ENCODE peak calls at places on chromosome 7, in five cellular contexts. One of them, this sample, is unnamed.

GRCh38 chr7:24703296-24703695 is 54.0 kb downstream of the GSDME start:
- DNase-seq in prostate gland: no peak
- DNase-seq in foreskin fibroblast: no peak
- DNase-seq in OCI-LY7: no peak
- DNase-seq in colonic mucosa: no peak
- DNase-seq in this sample: no peak

GRCh38 chr7:84647797-84648762 is 453.5 kb upstream of the SEMA3A start:
- DNase-seq in foreskin fibroblast: peak; percentile 76
- DNase-seq in colonic mucosa: no peak
- DNase-seq in OCI-LY7: no peak
- DNase-seq in prostate gland: no peak
- DNase-seq in this sample: no peak

GRCh38 chr7:32036557-32036956 is 33.6 kb downstream of the PDE1C start:
- DNase-seq in foreskin fibroblast: no peak
- DNase-seq in colonic mucosa: no peak
- DNase-seq in OCI-LY7: no peak
- DNase-seq in prostate gland: no peak
- DNase-seq in this sample: no peak

GRCh38 chr7:48158404-48158803 is 12.9 kb upstream of the ABCA13 start:
- DNase-seq in colonic mucosa: no peak
- DNase-seq in prostate gland: no peak
- DNase-seq in OCI-LY7: no peak
- DNase-seq in foreskin fibroblast: no peak
- DNase-seq in this sample: no peak

GRCh38 chr7:35758421-35758820 is 42.4 kb upstream of the SEPTIN7 start:
- DNase-seq in prostate gland: no peak
- DNase-seq in foreskin fibroblast: no peak
- DNase-seq in colonic mucosa: no peak
- DNase-seq in OCI-LY7: peak; percentile 11
- DNase-seq in this sample: no peak

GRCh38 chr7:42254217-42254616 is 17.2 kb upstream of the GLI3 start:
- DNase-seq in OCI-LY7: no peak
- DNase-seq in colonic mucosa: no peak
- DNase-seq in foreskin fibroblast: peak; percentile 81
- DNase-seq in prostate gland: no peak
- DNase-seq in this sample: no peak

GRCh38 chr7:3034591-3035150 is 9.0 kb downstream of the CARD11 start:
- DNase-seq in colonic mucosa: no peak
- DNase-seq in OCI-LY7: no peak
- DNase-seq in prostate gland: no peak
- DNase-seq in foreskin fibroblast: no peak
- DNase-seq in this sample: no peak

GRCh38 chr7:143979999-143980398 is 20.1 kb upstream of the OR6B1 start:
- DNase-seq in OCI-LY7: no peak
- DNase-seq in foreskin fibroblast: no peak
- DNase-seq in prostate gland: no peak
- DNase-seq in colonic mucosa: no peak
- DNase-seq in this sample: no peak

GRCh38 chr7:118846977-118847376 is 622.5 kb downstream of the ANKRD7 start:
- DNase-seq in colonic mucosa: no peak
- DNase-seq in prostate gland: no peak
- DNase-seq in foreskin fibroblast: no peak
- DNase-seq in OCI-LY7: no peak
- DNase-seq in this sample: no peak

GRCh38 chr7:149495785-149496641 is 1.6 kb downstream of the ZNF746 start:
- DNase-seq in colonic mucosa: peak; percentile 63
- DNase-seq in prostate gland: peak; percentile 50
- DNase-seq in OCI-LY7: no peak
- DNase-seq in foreskin fibroblast: peak; percentile 75
- DNase-seq in this sample: no peak

GRCh38 chr7:84193787-84194186 is 802 bp downstream of the SEMA3A start:
- DNase-seq in OCI-LY7: no peak
- DNase-seq in colonic mucosa: no peak
- DNase-seq in prostate gland: no peak
- DNase-seq in foreskin fibroblast: no peak
- DNase-seq in this sample: no peak

GRCh38 chr7:137325927-137326326 is 17.6 kb downstream of the PTN start:
- DNase-seq in prostate gland: no peak
- DNase-seq in foreskin fibroblast: peak; percentile 15
- DNase-seq in colonic mucosa: no peak
- DNase-seq in OCI-LY7: no peak
- DNase-seq in this sample: no peak

GRCh38 chr7:5217851-5218331 is 27.9 kb downstream of the WIPI2 start:
- DNase-seq in prostate gland: no peak
- DNase-seq in OCI-LY7: no peak
- DNase-seq in colonic mucosa: no peak
- DNase-seq in foreskin fibroblast: no peak
- DNase-seq in this sample: no peak

GRCh38 chr7:37187179-37187578 is 261.5 kb downstream of the ELMO1 start:
- DNase-seq in OCI-LY7: no peak
- DNase-seq in colonic mucosa: no peak
- DNase-seq in prostate gland: no peak
- DNase-seq in foreskin fibroblast: no peak
- DNase-seq in this sample: no peak

GRCh38 chr7:148104924-148105323 is 485.6 kb upstream of the C7orf33 start:
- DNase-seq in foreskin fibroblast: no peak
- DNase-seq in OCI-LY7: no peak
- DNase-seq in colonic mucosa: no peak
- DNase-seq in prostate gland: no peak
- DNase-seq in this sample: no peak

GRCh38 chr7:69739906-69740545 is 141.8 kb downstream of the AUTS2 start:
- DNase-seq in OCI-LY7: peak; percentile 35
- DNase-seq in foreskin fibroblast: no peak
- DNase-seq in colonic mucosa: no peak
- DNase-seq in prostate gland: no peak
- DNase-seq in this sample: peak; percentile 33

GRCh38 chr7:44637788-44638594 is 31.6 kb downstream of the OGDH start:
- DNase-seq in OCI-LY7: no peak
- DNase-seq in foreskin fibroblast: peak; percentile 93
- DNase-seq in colonic mucosa: peak; percentile 74
- DNase-seq in prostate gland: no peak
- DNase-seq in this sample: peak; percentile 88

GRCh38 chr7:135979674-135980660 is 2.8 kb upstream of the MTPN start:
- DNase-seq in prostate gland: no peak
- DNase-seq in colonic mucosa: no peak
- DNase-seq in foreskin fibroblast: peak; percentile 28
- DNase-seq in OCI-LY7: no peak
- DNase-seq in this sample: no peak

GRCh38 chr7:45915606-45916005 is 5.5 kb downstream of the IGFBP3 start:
- DNase-seq in colonic mucosa: no peak
- DNase-seq in prostate gland: no peak
- DNase-seq in OCI-LY7: no peak
- DNase-seq in foreskin fibroblast: peak; percentile 38
- DNase-seq in this sample: no peak

GRCh38 chr7:45917064-45917463 is 4.0 kb downstream of the IGFBP3 start:
- DNase-seq in foreskin fibroblast: no peak
- DNase-seq in colonic mucosa: no peak
- DNase-seq in OCI-LY7: no peak
- DNase-seq in prostate gland: no peak
- DNase-seq in this sample: no peak

GRCh38 chr7:45918556-45918955 is 2.5 kb downstream of the IGFBP3 start:
- DNase-seq in colonic mucosa: no peak
- DNase-seq in foreskin fibroblast: no peak
- DNase-seq in prostate gland: no peak
- DNase-seq in OCI-LY7: no peak
- DNase-seq in this sample: no peak

GRCh38 chr7:45919231-45919825 is 1.7 kb downstream of the IGFBP3 start:
- DNase-seq in OCI-LY7: no peak
- DNase-seq in prostate gland: no peak
- DNase-seq in colonic mucosa: no peak
- DNase-seq in foreskin fibroblast: no peak
- DNase-seq in this sample: no peak

GRCh38 chr7:45917658-45918057 is 3.4 kb downstream of the IGFBP3 start:
- DNase-seq in foreskin fibroblast: peak; percentile 50
- DNase-seq in OCI-LY7: peak; percentile 67
- DNase-seq in prostate gland: peak; percentile 70
- DNase-seq in colonic mucosa: peak; percentile 81
- DNase-seq in this sample: no peak
- H3K4me3 ChIP-seq in foreskin fibroblast: peak overlapping the region; percentile 55
- H3K4me3 ChIP-seq in OCI-LY7: no peak overlapping the region
- H3K4me3 ChIP-seq in prostate gland: no peak overlapping the region
- H3K4me3 ChIP-seq in colonic mucosa: no peak overlapping the region
- H3K4me3 ChIP-seq in this sample: no peak overlapping the region

GRCh38 chr7:90311185-90311584 is 9.9 kb downstream of the FAM237B start:
- DNase-seq in colonic mucosa: no peak
- DNase-seq in OCI-LY7: no peak
- DNase-seq in prostate gland: no peak
- DNase-seq in foreskin fibroblast: no peak
- DNase-seq in this sample: no peak

GRCh38 chr7:90313908-90314307 is 7.2 kb downstream of the FAM237B start:
- DNase-seq in colonic mucosa: no peak
- DNase-seq in OCI-LY7: no peak
- DNase-seq in foreskin fibroblast: no peak
- DNase-seq in prostate gland: no peak
- DNase-seq in this sample: no peak

GRCh38 chr7:90309872-90310271 is 11.2 kb downstream of the FAM237B start:
- DNase-seq in prostate gland: no peak
- DNase-seq in colonic mucosa: no peak
- DNase-seq in foreskin fibroblast: no peak
- DNase-seq in OCI-LY7: no peak
- DNase-seq in this sample: no peak

GRCh38 chr7:90312745-90313144 is 8.4 kb downstream of the FAM237B start:
- DNase-seq in foreskin fibroblast: peak; percentile 4
- DNase-seq in colonic mucosa: no peak
- DNase-seq in prostate gland: no peak
- DNase-seq in OCI-LY7: peak; percentile 14
- DNase-seq in this sample: no peak
- TF ChIP-seq CTCF in foreskin fibroblast: peak; percentile 37
- TF ChIP-seq CTCF in colonic mucosa: no peak
- TF ChIP-seq CTCF in prostate gland: peak; percentile 12
- TF ChIP-seq CTCF in OCI-LY7: peak; percentile 69
- TF ChIP-seq CTCF in this sample: peak; percentile 38

GRCh38 chr7:1664711-1665591 is 5.1 kb upstream of the ELFN1 start:
- DNase-seq in OCI-LY7: peak; percentile 35
- DNase-seq in colonic mucosa: peak; percentile 50
- DNase-seq in prostate gland: peak; percentile 39
- DNase-seq in foreskin fibroblast: peak; percentile 28
- DNase-seq in this sample: no peak

GRCh38 chr7:1665721-1666250 is 4.3 kb upstream of the ELFN1 start:
- DNase-seq in foreskin fibroblast: peak; percentile 20
- DNase-seq in OCI-LY7: no peak
- DNase-seq in colonic mucosa: no peak
- DNase-seq in prostate gland: no peak
- DNase-seq in this sample: no peak

GRCh38 chr7:1662767-1663166 is 7.3 kb upstream of the ELFN1 start:
- DNase-seq in prostate gland: no peak
- DNase-seq in OCI-LY7: no peak
- DNase-seq in foreskin fibroblast: no peak
- DNase-seq in colonic mucosa: no peak
- DNase-seq in this sample: no peak

GRCh38 chr7:1663243-1663642 is 6.8 kb upstream of the ELFN1 start:
- DNase-seq in prostate gland: no peak
- DNase-seq in foreskin fibroblast: no peak
- DNase-seq in OCI-LY7: no peak
- DNase-seq in colonic mucosa: no peak
- DNase-seq in this sample: no peak

DNA sequence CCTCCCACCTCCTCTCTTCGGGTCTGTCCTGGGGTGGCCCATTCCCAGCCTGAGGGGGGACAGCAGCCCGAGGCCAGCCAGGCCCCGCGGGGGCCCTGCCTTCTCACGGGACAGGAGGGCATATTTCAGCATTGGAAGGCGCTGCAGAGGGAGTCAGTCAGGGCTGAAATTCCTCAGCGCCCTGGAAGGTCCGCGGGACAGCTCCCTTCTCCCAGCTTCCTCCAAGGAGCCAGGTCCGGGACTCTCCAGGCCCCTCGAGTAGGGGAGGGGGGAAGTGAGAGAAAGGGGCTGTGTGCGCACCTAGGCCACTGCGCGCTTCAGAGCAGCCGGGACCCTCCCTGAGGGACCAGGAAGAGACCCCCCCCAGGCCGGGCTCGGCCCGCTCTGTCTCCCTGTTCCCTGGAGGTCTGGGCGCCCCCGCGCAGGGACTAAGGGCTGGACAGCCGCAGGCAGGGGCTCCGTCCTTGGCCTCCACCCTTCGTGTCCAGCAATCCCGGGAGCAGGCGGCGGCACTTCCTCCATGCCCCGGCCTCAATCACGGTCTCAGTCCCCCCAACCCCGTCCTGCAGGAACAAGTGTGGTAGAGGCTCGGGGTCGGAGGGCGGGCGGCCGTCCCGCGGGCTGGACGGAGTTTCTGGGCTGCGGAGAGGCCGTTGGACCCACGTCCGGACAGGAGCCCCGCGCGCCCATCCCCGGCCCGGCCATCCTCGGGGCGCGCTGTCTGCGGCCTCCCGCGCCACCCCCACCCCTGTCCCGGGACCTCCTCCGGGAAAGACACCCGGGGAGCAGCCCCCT is 6.0 kb upstream of the ELFN1 start:
- DNase-seq in prostate gland: no peak
- DNase-seq in foreskin fibroblast: no peak
- DNase-seq in colonic mucosa: no peak
- DNase-seq in OCI-LY7: no peak
- DNase-seq in this sample: no peak
- H3K4me3 ChIP-seq in prostate gland: no peak overlapping the region
- H3K4me3 ChIP-seq in foreskin fibroblast: peak overlapping the region; percentile 62
- H3K4me3 ChIP-seq in colonic mucosa: no peak overlapping the region
- H3K4me3 ChIP-seq in OCI-LY7: no peak overlapping the region
- H3K4me3 ChIP-seq in this sample: no peak overlapping the region

DNA sequence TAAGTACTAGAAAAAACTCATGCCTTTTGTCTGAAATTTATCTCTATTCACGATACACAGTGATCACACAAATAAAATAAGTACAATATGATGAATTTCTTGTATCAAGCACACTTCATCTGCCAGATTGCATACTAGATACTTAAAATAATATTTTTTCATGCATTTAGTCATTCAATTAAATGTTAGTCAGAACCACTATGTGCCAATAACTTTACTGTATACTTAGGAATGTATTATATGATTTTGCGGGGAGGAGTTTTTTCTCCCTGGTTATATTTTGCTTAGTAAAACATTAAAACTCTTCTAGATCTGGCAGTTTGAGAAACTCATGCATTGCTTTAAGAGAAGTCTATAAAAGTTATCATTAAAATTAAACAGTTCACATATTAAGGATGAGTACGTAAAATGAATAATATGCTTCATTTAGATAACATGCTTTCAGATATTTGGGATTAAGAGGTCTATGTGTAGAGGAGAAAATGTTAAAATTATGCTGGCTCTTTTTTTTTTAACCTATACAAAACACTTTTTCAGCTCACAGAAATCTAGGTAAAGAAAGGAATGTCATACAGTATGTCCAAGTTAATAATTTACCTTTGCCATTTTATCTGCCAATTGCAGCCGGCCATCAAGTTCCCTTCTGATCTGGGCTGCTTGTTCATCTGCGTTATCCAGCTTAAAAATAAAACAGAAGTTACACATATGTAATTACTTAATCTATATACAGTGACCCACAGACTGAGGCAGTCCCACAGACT is 70.1 kb downstream of the RNF133 start:
- DNase-seq in colonic mucosa: no peak
- DNase-seq in OCI-LY7: no peak
- DNase-seq in prostate gland: no peak
- DNase-seq in foreskin fibroblast: no peak
- DNase-seq in this sample: no peak
- TF ChIP-seq CTCF in colonic mucosa: no peak
- TF ChIP-seq CTCF in OCI-LY7: no peak
- TF ChIP-seq CTCF in prostate gland: no peak
- TF ChIP-seq CTCF in foreskin fibroblast: no peak
- TF ChIP-seq CTCF in this sample: no peak